ENCODE peak calls at places on chromosomes 2 and 18, in seven cellular contexts. L is GM12865, Z is foreskin fibroblast, T is Calu3, X is GM12864, Y is bronchial epithelial cell, N is pancreas. M is an unnamed sample.

GRCh38 chr18:74116628-74117554 is 30.7 kb downstream of the FBXO15 start:
- DNase-seq in L (peak), Z (peak), T (peak), X (no peak), Y (peak), N (no peak), M (no peak)

GRCh38 chr2:84717302-84717701 is 163.6 kb downstream of the TRABD2A start:
- DNase-seq in L (no peak), Z (no peak), T (no peak), X (no peak), Y (no peak), N (no peak), M (no peak)

GRCh38 chr18:76487076-76487475 is 8.0 kb downstream of the ZNF516 start:
- DNase-seq in L (peak), Z (peak), T (no peak), X (no peak), Y (no peak), N (no peak), M (no peak)

GRCh38 chr2:238974061-238974460 is 126.2 kb downstream of the TWIST2 start:
- DNase-seq in L (no peak), Z (peak), T (no peak), X (no peak), Y (peak), N (no peak), M (no peak)

GRCh38 chr2:174510583-174511189 is 23.9 kb upstream of the GPR155 start:
- DNase-seq in L (peak), Z (peak), T (no peak), X (no peak), Y (peak), N (no peak), M (no peak)

GRCh38 chr2:215427585-215427984 is 8.3 kb downstream of the FN1 start:
- DNase-seq in L (no peak), Z (peak), T (no peak), X (no peak), Y (no peak), N (no peak), M (no peak)

GRCh38 chr2:10452334-10452733 is 4.2 kb upstream of the ODC1 start:
- DNase-seq in L (no peak), Z (peak), T (peak), X (no peak), Y (peak), N (peak), M (no peak)

GRCh38 chr2:9095690-9096089 is 92.2 kb upstream of the MBOAT2 start:
- DNase-seq in L (no peak), Z (peak), T (no peak), X (no peak), Y (no peak), N (no peak), M (no peak)

GRCh38 chr2:136112949-136113766 is 4.8 kb downstream of the CXCR4 start:
- DNase-seq in L (no peak), Z (no peak), T (no peak), X (no peak), Y (no peak), N (no peak), M (no peak)

GRCh38 chr18:36561046-36561445 is 263.5 kb downstream of the FHOD3 start:
- DNase-seq in L (no peak), Z (no peak), T (no peak), X (no peak), Y (no peak), N (no peak), M (no peak)
- TF ChIP-seq CTCF in L (no peak), Z (no peak), T (no peak), X (no peak), Y (no peak), N (no peak), M (no peak)

GRCh38 chr18:64244571-64244970 is 95.7 kb upstream of the LINC00305 start:
- DNase-seq in L (peak), Z (no peak), T (peak), X (no peak), Y (no peak), N (no peak), M (no peak)
- TF ChIP-seq CTCF in L (peak), Z (no peak), T (no peak), X (no peak), Y (no peak), N (no peak), M (no peak)

DNA sequence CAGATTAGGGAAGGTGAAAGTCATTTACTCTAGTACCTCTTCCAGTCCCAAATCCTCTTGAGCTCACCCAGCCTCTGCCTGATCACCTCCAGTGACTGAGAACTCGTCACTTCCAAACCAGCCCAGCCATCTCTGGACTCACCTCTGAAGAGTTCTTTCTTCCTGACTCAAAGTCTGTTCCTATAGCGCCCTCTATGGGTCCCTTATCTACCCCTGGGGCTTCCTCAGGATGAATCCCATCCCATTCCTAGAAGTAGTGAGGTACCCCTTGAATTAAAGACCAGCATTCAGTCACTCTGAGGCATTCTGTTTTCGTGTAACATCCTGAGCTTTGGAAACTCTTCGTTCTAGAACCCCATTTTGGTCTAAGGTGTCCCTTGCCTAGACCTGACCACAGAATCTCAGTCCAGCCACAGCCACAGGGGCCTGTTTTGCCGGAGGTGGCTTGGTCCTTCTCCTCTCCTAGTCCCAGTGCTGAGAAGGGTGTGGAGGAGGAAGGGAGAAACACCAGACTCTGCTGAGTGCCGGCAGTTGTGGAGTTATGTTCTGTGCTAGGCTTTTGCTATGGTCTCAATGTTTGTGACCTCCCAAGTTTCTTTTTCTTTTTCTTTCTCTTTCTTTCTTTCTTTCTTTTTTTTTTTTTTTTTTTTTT is 32.7 kb downstream of the SIX3 start:
- DNase-seq in L (peak), Z (peak), T (peak), X (no peak), Y (peak), N (no peak), M (no peak)
- TF ChIP-seq CTCF in L (peak), Z (peak), T (no peak), X (peak), Y (peak), N (no peak), M (peak)

DNA sequence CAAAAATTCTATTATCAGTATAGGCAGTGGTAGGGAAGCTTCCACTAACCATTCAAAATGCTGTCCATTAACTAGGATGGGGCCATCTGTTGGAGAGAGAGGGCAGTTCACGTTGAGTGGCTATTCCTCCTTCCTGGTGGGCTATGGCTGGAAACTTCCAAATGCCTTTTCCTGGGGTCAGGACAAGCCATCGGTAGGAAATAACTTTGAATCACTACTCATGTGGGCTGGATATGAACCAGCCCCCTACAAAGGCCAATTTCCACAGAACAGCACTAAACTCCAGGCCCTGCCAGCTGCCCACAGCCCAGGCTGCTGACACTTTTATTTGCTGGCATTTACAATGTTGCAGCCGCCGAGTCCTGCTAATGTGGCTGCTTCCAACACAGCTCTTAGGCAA is 156.1 kb upstream of the HNRNPA3 start:
- DNase-seq in L (no peak), Z (no peak), T (no peak), X (no peak), Y (no peak), N (no peak), M (no peak)
- TF ChIP-seq CTCF in L (no peak), Z (peak), T (no peak), X (peak), Y (no peak), N (no peak), M (peak)

DNA sequence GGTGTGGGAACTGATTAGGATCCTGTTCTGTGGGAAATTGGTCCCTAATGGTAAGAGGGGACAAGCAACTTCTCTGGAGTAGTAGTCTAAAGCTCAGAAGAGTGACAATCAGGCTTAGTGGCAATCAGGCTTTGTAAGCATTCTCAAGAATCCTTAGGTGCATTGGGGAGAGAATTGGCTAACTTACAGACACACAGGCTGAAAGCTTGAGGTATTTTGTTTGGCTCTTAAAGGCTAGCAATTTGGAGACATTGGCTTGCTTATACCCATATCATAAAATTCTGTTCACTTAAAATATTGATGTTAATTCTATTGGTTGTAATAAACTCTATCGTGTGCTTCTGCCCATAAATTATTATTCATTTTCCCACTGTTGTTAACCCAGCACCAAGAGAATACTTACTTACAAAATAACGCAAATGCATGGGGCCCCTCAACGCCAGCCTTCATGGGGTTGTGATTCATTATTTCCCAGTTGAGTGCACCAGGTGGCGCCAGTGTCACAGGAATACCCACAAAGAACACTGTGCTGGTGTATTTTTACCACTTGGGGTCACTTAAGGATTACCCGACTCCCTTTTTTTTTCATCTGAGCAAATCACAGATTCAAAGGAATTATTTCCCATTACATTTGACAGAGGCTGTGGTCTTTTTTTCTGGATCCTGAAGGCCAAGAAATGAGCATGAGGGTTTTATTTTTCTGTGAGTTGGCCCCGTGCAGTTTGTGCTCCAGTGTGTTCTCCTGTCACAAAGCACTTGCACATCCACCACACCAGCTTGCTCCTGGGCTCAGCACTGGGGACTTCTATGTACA is 45.5 kb downstream of the DDX1 start:
- DNase-seq in L (peak), Z (peak), T (peak), X (no peak), Y (peak), N (peak), M (peak)
- TF ChIP-seq CTCF in L (peak), Z (peak), T (peak), X (peak), Y (peak), N (peak), M (peak)